ENCODE peak calls at places on chromosome 9, in six cellular contexts. One of them, this sample, is unnamed.

GRCh38 chr9:128339761-128340690 is at the start of gene SLC27A4:
- DNase-seq in PC-3: peak
- DNase-seq in progenitor cell of endocrine pancreas: peak
- DNase-seq in AG04450: no peak
- DNase-seq in IMR-90: peak
- DNase-seq in heart left ventricle: peak
- DNase-seq in this sample: peak

GRCh38 chr9:73565833-73566465 is 414.3 kb downstream of the ANXA1 start:
- DNase-seq in PC-3: peak
- DNase-seq in progenitor cell of endocrine pancreas: no peak
- DNase-seq in AG04450: no peak
- DNase-seq in IMR-90: no peak
- DNase-seq in heart left ventricle: peak
- DNase-seq in this sample: peak

GRCh38 chr9:127181595-127182190 is 59.3 kb upstream of the ANGPTL2 start:
- DNase-seq in PC-3: no peak
- DNase-seq in progenitor cell of endocrine pancreas: no peak
- DNase-seq in AG04450: no peak
- DNase-seq in IMR-90: no peak
- DNase-seq in heart left ventricle: no peak
- DNase-seq in this sample: no peak

GRCh38 chr9:6973089-6973488 is 215.3 kb downstream of the KDM4C start:
- DNase-seq in PC-3: no peak
- DNase-seq in progenitor cell of endocrine pancreas: no peak
- DNase-seq in AG04450: no peak
- DNase-seq in IMR-90: no peak
- DNase-seq in heart left ventricle: no peak
- DNase-seq in this sample: no peak

GRCh38 chr9:109307380-109308240 is 13.2 kb downstream of the EPB41L4B start:
- DNase-seq in PC-3: peak
- DNase-seq in progenitor cell of endocrine pancreas: no peak
- DNase-seq in AG04450: no peak
- DNase-seq in IMR-90: no peak
- DNase-seq in heart left ventricle: no peak
- DNase-seq in this sample: peak

GRCh38 chr9:80074439-80074838 is 502.7 kb downstream of the TLE4 start:
- DNase-seq in PC-3: no peak
- DNase-seq in progenitor cell of endocrine pancreas: no peak
- DNase-seq in AG04450: no peak
- DNase-seq in IMR-90: no peak
- DNase-seq in heart left ventricle: no peak
- DNase-seq in this sample: peak

GRCh38 chr9:88011005-88011766 is 36.9 kb upstream of the CDK20 start:
- DNase-seq in PC-3: peak
- DNase-seq in progenitor cell of endocrine pancreas: no peak
- DNase-seq in AG04450: no peak
- DNase-seq in IMR-90: peak
- DNase-seq in heart left ventricle: no peak
- DNase-seq in this sample: peak

GRCh38 chr9:135342206-135343130 is 137.1 kb upstream of the PPP1R26 start:
- DNase-seq in PC-3: no peak
- DNase-seq in progenitor cell of endocrine pancreas: no peak
- DNase-seq in AG04450: no peak
- DNase-seq in IMR-90: no peak
- DNase-seq in heart left ventricle: peak
- DNase-seq in this sample: no peak

GRCh38 chr9:16834817-16835216 is 35.7 kb downstream of the BNC2 start:
- DNase-seq in PC-3: no peak
- DNase-seq in progenitor cell of endocrine pancreas: no peak
- DNase-seq in AG04450: no peak
- DNase-seq in IMR-90: no peak
- DNase-seq in heart left ventricle: no peak
- DNase-seq in this sample: no peak

GRCh38 chr9:111839387-111839786 is 44.6 kb upstream of the SHOC1 start:
- DNase-seq in PC-3: peak
- DNase-seq in progenitor cell of endocrine pancreas: no peak
- DNase-seq in AG04450: no peak
- DNase-seq in IMR-90: peak
- DNase-seq in heart left ventricle: no peak
- DNase-seq in this sample: peak

GRCh38 chr9:78215706-78216105 is 20.2 kb upstream of the CEP78 start:
- DNase-seq in PC-3: no peak
- DNase-seq in progenitor cell of endocrine pancreas: no peak
- DNase-seq in AG04450: no peak
- DNase-seq in IMR-90: peak
- DNase-seq in heart left ventricle: no peak
- DNase-seq in this sample: no peak

GRCh38 chr9:116285320-116285719 is 131.7 kb downstream of the PAPPA start:
- DNase-seq in PC-3: no peak
- DNase-seq in progenitor cell of endocrine pancreas: no peak
- DNase-seq in AG04450: no peak
- DNase-seq in IMR-90: no peak
- DNase-seq in heart left ventricle: no peak
- DNase-seq in this sample: no peak

GRCh38 chr9:16333697-16334096 is 536.8 kb downstream of the BNC2 start:
- DNase-seq in PC-3: no peak
- DNase-seq in progenitor cell of endocrine pancreas: no peak
- DNase-seq in AG04450: no peak
- DNase-seq in IMR-90: no peak
- DNase-seq in heart left ventricle: no peak
- DNase-seq in this sample: peak

GRCh38 chr9:6805532-6805931 is 47.8 kb downstream of the KDM4C start:
- DNase-seq in PC-3: no peak
- DNase-seq in progenitor cell of endocrine pancreas: no peak
- DNase-seq in AG04450: peak
- DNase-seq in IMR-90: peak
- DNase-seq in heart left ventricle: no peak
- DNase-seq in this sample: no peak

GRCh38 chr9:28915256-28915930 is 1342.1 kb upstream of the C9orf72 start:
- DNase-seq in PC-3: peak
- DNase-seq in progenitor cell of endocrine pancreas: no peak
- DNase-seq in AG04450: no peak
- DNase-seq in IMR-90: no peak
- DNase-seq in heart left ventricle: no peak
- DNase-seq in this sample: peak

GRCh38 chr9:131394464-131395026 is 659 bp downstream of the PRRC2B start:
- DNase-seq in PC-3: no peak
- DNase-seq in progenitor cell of endocrine pancreas: peak
- DNase-seq in AG04450: no peak
- DNase-seq in IMR-90: no peak
- DNase-seq in heart left ventricle: peak
- DNase-seq in this sample: no peak

GRCh38 chr9:101462558-101462957 is 27.0 kb upstream of the ALDOB start:
- DNase-seq in PC-3: no peak
- DNase-seq in progenitor cell of endocrine pancreas: no peak
- DNase-seq in AG04450: peak
- DNase-seq in IMR-90: peak
- DNase-seq in heart left ventricle: no peak
- DNase-seq in this sample: peak

GRCh38 chr9:79273311-79273710 is 298.5 kb upstream of the TLE4 start:
- DNase-seq in PC-3: no peak
- DNase-seq in progenitor cell of endocrine pancreas: no peak
- DNase-seq in AG04450: no peak
- DNase-seq in IMR-90: no peak
- DNase-seq in heart left ventricle: no peak
- DNase-seq in this sample: no peak

GRCh38 chr9:124839612-124840299 is 13.5 kb upstream of the WDR38 start:
- DNase-seq in PC-3: peak
- DNase-seq in progenitor cell of endocrine pancreas: no peak
- DNase-seq in AG04450: no peak
- DNase-seq in IMR-90: peak
- DNase-seq in heart left ventricle: no peak
- DNase-seq in this sample: no peak

GRCh38 chr9:14198544-14199510 is 115.1 kb downstream of the NFIB start:
- DNase-seq in PC-3: no peak
- DNase-seq in progenitor cell of endocrine pancreas: no peak
- DNase-seq in AG04450: no peak
- DNase-seq in IMR-90: no peak
- DNase-seq in heart left ventricle: peak
- DNase-seq in this sample: peak

GRCh38 chr9:107487521-107488399 is 1.8 kb downstream of the KLF4 start:
- DNase-seq in PC-3: peak
- DNase-seq in progenitor cell of endocrine pancreas: peak
- DNase-seq in AG04450: no peak
- DNase-seq in IMR-90: no peak
- DNase-seq in heart left ventricle: peak
- DNase-seq in this sample: no peak

GRCh38 chr9:128208386-128208785 is 5.2 kb downstream of the DNM1 start:
- DNase-seq in PC-3: no peak
- DNase-seq in progenitor cell of endocrine pancreas: no peak
- DNase-seq in AG04450: no peak
- DNase-seq in IMR-90: no peak
- DNase-seq in heart left ventricle: no peak
- DNase-seq in this sample: no peak

GRCh38 chr9:127078988-127079387 is 43.4 kb downstream of the ANGPTL2 start:
- DNase-seq in PC-3: no peak
- DNase-seq in progenitor cell of endocrine pancreas: no peak
- DNase-seq in AG04450: no peak
- DNase-seq in IMR-90: no peak
- DNase-seq in heart left ventricle: no peak
- DNase-seq in this sample: no peak

GRCh38 chr9:90842984-90843383 is 41.4 kb downstream of the SYK start:
- DNase-seq in PC-3: no peak
- DNase-seq in progenitor cell of endocrine pancreas: no peak
- DNase-seq in AG04450: no peak
- DNase-seq in IMR-90: no peak
- DNase-seq in heart left ventricle: no peak
- DNase-seq in this sample: no peak

GRCh38 chr9:99906403-99907207 is at the start of gene STX17:
- DNase-seq in PC-3: peak
- DNase-seq in progenitor cell of endocrine pancreas: peak
- DNase-seq in AG04450: peak
- DNase-seq in IMR-90: peak
- DNase-seq in heart left ventricle: peak
- DNase-seq in this sample: peak
- TF ChIP-seq CTCF in PC-3: no peak
- TF ChIP-seq CTCF in progenitor cell of endocrine pancreas: peak
- TF ChIP-seq CTCF in AG04450: no peak
- TF ChIP-seq CTCF in IMR-90: no peak
- TF ChIP-seq CTCF in heart left ventricle: no peak
- TF ChIP-seq CTCF in this sample: no peak

GRCh38 chr9:81847181-81847915 is 80.9 kb upstream of the SPATA31D4 start:
- DNase-seq in PC-3: no peak
- DNase-seq in progenitor cell of endocrine pancreas: no peak
- DNase-seq in AG04450: no peak
- DNase-seq in IMR-90: no peak
- DNase-seq in heart left ventricle: no peak
- DNase-seq in this sample: no peak

GRCh38 chr9:81849631-81850259 is 78.5 kb upstream of the SPATA31D4 start:
- DNase-seq in PC-3: peak
- DNase-seq in progenitor cell of endocrine pancreas: no peak
- DNase-seq in AG04450: no peak
- DNase-seq in IMR-90: no peak
- DNase-seq in heart left ventricle: no peak
- DNase-seq in this sample: peak

GRCh38 chr9:81851340-81851739 is 76.9 kb upstream of the SPATA31D4 start:
- DNase-seq in PC-3: no peak
- DNase-seq in progenitor cell of endocrine pancreas: no peak
- DNase-seq in AG04450: no peak
- DNase-seq in IMR-90: no peak
- DNase-seq in heart left ventricle: no peak
- DNase-seq in this sample: no peak

GRCh38 chr9:81844131-81844567 is 84.1 kb upstream of the SPATA31D4 start:
- DNase-seq in PC-3: peak
- DNase-seq in progenitor cell of endocrine pancreas: no peak
- DNase-seq in AG04450: no peak
- DNase-seq in IMR-90: no peak
- DNase-seq in heart left ventricle: no peak
- DNase-seq in this sample: no peak

DNA sequence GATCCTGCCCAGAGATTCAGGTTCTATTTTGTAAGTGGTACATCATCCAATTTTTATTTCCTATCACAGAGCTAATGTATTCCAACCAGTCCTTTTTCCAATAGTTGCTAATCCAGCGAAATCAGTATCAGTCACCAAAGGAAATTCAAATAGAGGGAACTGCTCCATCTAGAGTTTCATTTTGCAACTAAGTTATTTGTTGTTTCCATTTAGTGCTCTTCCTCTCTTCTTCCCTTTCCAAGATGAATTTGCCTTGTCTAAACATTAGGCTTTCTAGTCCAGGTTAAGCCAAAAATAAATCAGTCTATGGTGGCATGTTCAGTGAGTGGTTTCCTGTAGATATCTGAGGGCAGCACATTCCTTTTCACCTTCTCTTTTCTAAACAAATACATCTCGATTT is 79.8 kb upstream of the SPATA31D4 start:
- DNase-seq in PC-3: peak
- DNase-seq in progenitor cell of endocrine pancreas: no peak
- DNase-seq in AG04450: no peak
- DNase-seq in IMR-90: peak
- DNase-seq in heart left ventricle: no peak
- DNase-seq in this sample: peak
- TF ChIP-seq CTCF in PC-3: peak
- TF ChIP-seq CTCF in progenitor cell of endocrine pancreas: peak
- TF ChIP-seq CTCF in AG04450: peak
- TF ChIP-seq CTCF in IMR-90: peak
- TF ChIP-seq CTCF in heart left ventricle: peak
- TF ChIP-seq CTCF in this sample: peak

DNA sequence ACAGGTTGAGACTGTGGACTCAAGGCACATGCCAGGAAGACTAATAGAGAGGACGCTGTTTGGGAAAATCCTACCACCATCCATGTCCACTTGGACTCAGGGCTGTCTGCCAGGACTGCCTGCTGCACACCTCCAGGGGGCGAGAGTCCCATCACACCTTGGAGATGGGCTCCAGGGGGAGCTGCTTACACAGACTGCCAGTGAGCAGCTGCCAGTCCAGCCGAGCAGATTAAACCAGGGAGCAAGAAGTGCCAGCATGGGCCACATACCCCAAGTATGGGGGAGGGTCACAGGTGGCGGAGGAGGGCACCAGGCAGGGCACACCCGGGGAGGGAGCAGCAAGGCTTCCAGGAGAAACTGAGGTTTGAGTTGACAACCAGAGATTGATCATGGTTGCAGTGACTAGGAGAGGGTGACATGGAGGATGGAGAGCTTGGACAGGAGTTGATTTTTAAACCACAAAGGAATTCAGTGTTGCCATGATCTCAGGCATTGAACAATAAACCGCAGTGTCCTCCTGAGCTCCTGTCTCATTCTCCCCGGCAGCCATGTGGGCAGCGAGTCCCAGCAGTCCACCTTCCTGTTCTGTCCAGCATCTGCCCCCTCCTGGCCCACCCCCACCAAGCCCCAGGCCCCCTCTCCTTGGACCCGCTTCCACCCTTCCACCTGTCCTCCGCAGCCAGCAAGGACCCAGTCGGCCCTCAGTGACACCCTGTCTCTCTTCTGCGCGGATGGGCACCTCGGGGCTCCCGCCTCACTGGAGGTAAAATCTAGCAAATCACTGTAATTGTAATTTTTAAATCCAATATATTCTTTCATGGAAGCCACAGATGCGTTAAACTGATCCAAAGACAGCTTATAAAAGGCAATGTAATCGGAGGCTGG is 3.1 kb upstream of the VAV2 start:
- DNase-seq in PC-3: no peak
- DNase-seq in progenitor cell of endocrine pancreas: no peak
- DNase-seq in AG04450: no peak
- DNase-seq in IMR-90: no peak
- DNase-seq in heart left ventricle: no peak
- DNase-seq in this sample: peak
- TF ChIP-seq CTCF in PC-3: no peak
- TF ChIP-seq CTCF in progenitor cell of endocrine pancreas: no peak
- TF ChIP-seq CTCF in AG04450: peak
- TF ChIP-seq CTCF in IMR-90: peak
- TF ChIP-seq CTCF in heart left ventricle: no peak
- TF ChIP-seq CTCF in this sample: peak

GRCh38 chr9:129460323-129461261 is 160.3 kb downstream of the C9orf50 start:
- DNase-seq in PC-3: peak
- DNase-seq in progenitor cell of endocrine pancreas: peak
- DNase-seq in AG04450: peak
- DNase-seq in IMR-90: peak
- DNase-seq in heart left ventricle: peak
- DNase-seq in this sample: peak
- TF ChIP-seq CTCF in PC-3: no peak
- TF ChIP-seq CTCF in progenitor cell of endocrine pancreas: no peak
- TF ChIP-seq CTCF in AG04450: peak
- TF ChIP-seq CTCF in IMR-90: peak
- TF ChIP-seq CTCF in heart left ventricle: peak
- TF ChIP-seq CTCF in this sample: no peak